ENCODE peak calls at places on chromosomes 13 and 19, in six cellular contexts. X is choroid plexus epithelial cell, L is endothelial cell, Y is foreskin fibroblast, Z is GM12865, B is heart right ventricle. G is an unnamed sample.

GRCh38 chr19:1508507-1508856 is 4.3 kb downstream of the ADAMTSL5 start:
- DNase-seq in X (no peak), L (no peak), Y (no peak), Z (no peak), B (no peak), G (no peak)

GRCh38 chr19:19514215-19514633 is 1.1 kb downstream of the TSSK6 start:
- DNase-seq in X (peak; percentile 75), L (no peak), Y (no peak), Z (no peak), B (peak; percentile 93), G (no peak)

GRCh38 chr13:93521307-93521706 is 294.7 kb downstream of the GPC6 start:
- DNase-seq in X (no peak), L (no peak), Y (no peak), Z (no peak), B (no peak), G (no peak)

GRCh38 chr19:19319725-19320361 is 466 bp downstream of the SUGP1 start:
- DNase-seq in X (no peak), L (no peak), Y (no peak), Z (no peak), B (no peak), G (no peak)

GRCh38 chr19:1055028-1055425 is 11.9 kb upstream of the ARHGAP45 start:
- DNase-seq in X (no peak), L (no peak), Y (no peak), Z (no peak), B (no peak), G (no peak)

GRCh38 chr13:57630661-57631606 is 610 bp upstream of the PCDH17 start:
- DNase-seq in X (no peak), L (no peak), Y (no peak), Z (no peak), B (no peak), G (peak; percentile 25)

GRCh38 chr13:108455320-108455719 is 174.1 kb upstream of the MYO16 start:
- DNase-seq in X (no peak), L (no peak), Y (no peak), Z (no peak), B (no peak), G (no peak)

GRCh38 chr13:51396352-51396751 is 56.5 kb downstream of the INTS6 start:
- DNase-seq in X (peak; percentile 57), L (no peak), Y (no peak), Z (peak; percentile 26), B (no peak), G (no peak)

GRCh38 chr19:48810151-48810550 is 678 bp downstream of the BCAT2 start:
- DNase-seq in X (no peak), L (no peak), Y (no peak), Z (no peak), B (no peak), G (no peak)

GRCh38 chr13:113657851-113658741 is at the start of gene ATP4B:
- DNase-seq in X (no peak), L (no peak), Y (no peak), Z (no peak), B (no peak), G (no peak)

GRCh38 chr13:70457474-70457873 is 349.2 kb upstream of the KLHL1 start:
- DNase-seq in X (peak; percentile 5), L (no peak), Y (no peak), Z (no peak), B (no peak), G (no peak)

GRCh38 chr19:47608908-47609879 is at the start of gene BICRA:
- DNase-seq in X (peak; percentile 88), L (peak; percentile 87), Y (peak; percentile 74), Z (peak; percentile 90), B (peak; percentile 88), G (peak; percentile 72)

DNA sequence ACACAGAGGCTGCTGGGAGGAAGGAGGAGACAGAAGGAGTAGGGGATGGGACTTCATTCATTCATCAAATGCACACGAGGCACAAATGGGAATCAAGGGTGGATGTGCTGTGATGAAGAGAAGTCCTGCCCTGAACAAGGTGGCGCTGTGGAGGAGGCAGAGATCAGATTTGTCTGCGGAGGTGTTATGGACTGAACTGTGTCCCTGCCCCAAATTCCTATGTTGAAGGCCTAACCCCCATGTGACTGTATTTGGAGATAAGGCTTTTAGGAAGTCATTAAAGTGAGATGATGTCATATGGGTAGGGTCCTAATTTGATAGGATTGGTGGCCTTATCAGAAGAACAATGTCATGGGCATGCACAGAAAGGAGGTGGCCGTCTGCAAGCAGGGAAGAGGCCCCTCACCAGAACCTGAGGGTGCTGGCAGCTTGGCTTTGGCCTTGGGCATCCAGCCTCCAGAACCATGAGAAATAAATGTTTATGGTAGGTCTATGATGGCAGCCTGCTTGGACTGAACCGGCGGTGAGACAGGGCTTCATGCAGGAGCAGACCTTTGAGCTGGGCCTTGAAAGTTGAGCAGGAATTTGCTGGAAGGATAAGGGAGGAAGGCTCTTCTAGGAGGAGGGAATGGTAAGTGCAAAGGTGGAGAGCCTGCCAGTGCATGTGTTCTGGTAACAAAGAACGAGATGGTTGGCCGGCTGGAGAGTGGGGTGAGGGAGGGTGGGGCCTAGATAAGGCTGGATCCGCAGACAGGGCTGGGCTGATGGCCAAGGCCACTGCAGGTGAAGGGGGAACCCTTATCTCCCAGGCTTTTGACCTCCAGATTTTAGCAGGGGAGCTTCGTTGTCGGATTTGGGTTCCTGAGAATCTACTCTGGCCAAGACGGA is 2.7 kb upstream of the CEBPA start:
- DNase-seq in X (no peak), L (no peak), Y (no peak), Z (no peak), B (no peak), G (no peak)
- TF ChIP-seq CTCF in X (no peak), L (no peak), Y (no peak), Z (no peak), B (no peak), G (no peak)

GRCh38 chr13:110615322-110616102 is at the start of gene NAXD:
- DNase-seq in X (peak; percentile 98), L (peak; percentile 89), Y (peak; percentile 95), Z (peak; percentile 97), B (peak; percentile 95), G (peak; percentile 77)
- TF ChIP-seq CTCF in X (no peak), L (no peak), Y (no peak), Z (no peak), B (no peak), G (no peak)

DNA sequence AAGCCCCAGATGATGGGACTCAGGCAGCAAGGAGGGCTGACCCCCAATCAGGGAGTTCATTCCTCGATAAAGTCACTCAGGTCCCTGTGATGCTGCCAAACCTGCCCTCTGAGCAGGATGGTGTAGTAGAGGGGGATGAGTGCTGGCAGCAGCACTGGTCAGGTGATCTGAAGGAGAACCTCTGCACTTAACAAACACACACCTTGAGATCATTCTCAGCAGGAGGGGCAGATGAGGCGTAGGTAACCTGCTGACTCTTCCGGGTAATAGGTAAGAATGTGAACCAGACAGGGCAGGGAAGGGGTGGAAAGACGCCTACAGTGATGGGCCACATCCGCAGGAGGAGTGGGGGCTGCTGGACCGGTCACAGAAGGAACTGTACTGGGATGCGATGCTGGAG is 3.2 kb downstream of the ZNF446 start:
- DNase-seq in X (no peak), L (no peak), Y (no peak), Z (no peak), B (no peak), G (no peak)
- TF ChIP-seq CTCF in X (no peak), L (no peak), Y (no peak), Z (no peak), B (no peak), G (no peak)

GRCh38 chr13:26053418-26053980 is 1.7 kb upstream of the SHISA2 start:
- DNase-seq in X (no peak), L (no peak), Y (no peak), Z (no peak), B (no peak), G (no peak)

GRCh38 chr13:26052136-26052736 is 420 bp upstream of the SHISA2 start:
- DNase-seq in X (no peak), L (no peak), Y (no peak), Z (no peak), B (no peak), G (no peak)

GRCh38 chr13:26048745-26049144 is 3.1 kb downstream of the SHISA2 start:
- DNase-seq in X (peak; percentile 32), L (no peak), Y (no peak), Z (no peak), B (no peak), G (no peak)

GRCh38 chr13:26051231-26052135 is at the start of gene SHISA2:
- DNase-seq in X (peak; percentile 79), L (peak; percentile 45), Y (no peak), Z (no peak), B (peak; percentile 36), G (peak; percentile 30)

GRCh38 chr13:26050568-26051230 is 1.1 kb downstream of the SHISA2 start:
- DNase-seq in X (peak; percentile 47), L (peak; percentile 52), Y (no peak), Z (no peak), B (peak; percentile 25), G (peak; percentile 33)
- TF ChIP-seq CTCF in X (no peak), L (no peak), Y (no peak), Z (no peak), B (peak; percentile 12), G (peak; percentile 32)

G was measured in neural crest cell.